ENCODE peak calls at places on chromosome 13, in ten cellular contexts. V is H9, D is GM12878, H is GM23338, J is HCT116, B is neural progenitor cell, X is mesenchymal stem cell, L is MM.1S, E is GM23248, P is neuronal stem cell. C is an unnamed sample. For H3K27me3, the result is how much of the 10 kb centered on the place peaks cover.

GRCh38 chr13:46523972-46524737 is 28.8 kb upstream of the LRCH1 start:
- DNase-seq in E (peak), H (no peak), L (no peak), P (no peak), J (no peak), D (no peak), V (no peak), X (no peak), B (no peak), C (peak)

GRCh38 chr13:76884571-76885202 is 1.5 kb downstream of the KCTD12 start:
- DNase-seq in X (peak), P (no peak), V (no peak), E (peak), H (no peak), L (no peak), J (no peak), B (no peak), D (no peak), C (peak)

GRCh38 chr13:99007414-99007986 is 29.6 kb upstream of the DOCK9 start:
- DNase-seq in V (no peak), H (no peak), L (no peak), P (no peak), X (no peak), D (no peak), B (no peak), E (no peak), J (no peak), C (no peak)

GRCh38 chr13:50393641-50394040 is 378.4 kb downstream of the KCNRG start:
- DNase-seq in D (no peak), J (no peak), X (no peak), V (peak), E (no peak), H (peak), P (peak), L (no peak), B (peak), C (peak)

GRCh38 chr13:73715114-73715909 is 418.9 kb downstream of the KLF12 start:
- DNase-seq in E (no peak), P (no peak), H (no peak), B (no peak), X (no peak), D (peak), V (no peak), J (no peak), L (peak), C (no peak)

GRCh38 chr13:42075517-42075916 is 27.1 kb downstream of the DGKH start:
- DNase-seq in V (no peak), X (no peak), H (no peak), E (no peak), B (no peak), L (peak), D (no peak), J (no peak), P (no peak), C (no peak)

GRCh38 chr13:108734676-108735075 is 105.3 kb downstream of the MYO16 start:
- DNase-seq in V (peak), L (no peak), X (no peak), E (no peak), P (no peak), D (no peak), B (peak), H (peak), J (peak), C (no peak)

GRCh38 chr13:107927557-107927956 is 287.8 kb downstream of the LIG4 start:
- DNase-seq in J (no peak), D (no peak), B (no peak), H (no peak), E (no peak), V (no peak), X (no peak), L (no peak), P (no peak), C (no peak)

GRCh38 chr13:49776871-49777270 is 15.6 kb downstream of the KPNA3 start:
- DNase-seq in B (no peak), J (no peak), E (peak), X (no peak), D (no peak), H (no peak), P (no peak), L (no peak), V (no peak), C (peak)

GRCh38 chr13:101965096-101965495 is 436.8 kb downstream of the FGF14 start:
- DNase-seq in E (no peak), L (no peak), V (no peak), D (no peak), J (no peak), P (no peak), X (no peak), H (no peak), B (no peak), C (no peak)

GRCh38 chr13:49419292-49419691 is 24.6 kb downstream of the CAB39L start:
- DNase-seq in H (no peak), V (no peak), E (peak), D (no peak), X (no peak), P (no peak), B (no peak), L (no peak), J (no peak), C (peak)

GRCh38 chr13:46553521-46553885 is 533 bp downstream of the LRCH1 start:
- DNase-seq in P (no peak), V (no peak), D (no peak), J (no peak), B (peak), L (no peak), E (no peak), H (peak), X (no peak), C (no peak)

GRCh38 chr13:114047358-114047881 is 73.5 kb upstream of the C13orf46 start:
- DNase-seq in L (peak), X (peak), D (peak), V (no peak), J (no peak), E (no peak), B (no peak), H (no peak), P (no peak), C (peak)

GRCh38 chr13:50387124-50387581 is 371.9 kb downstream of the KCNRG start:
- DNase-seq in H (peak), D (no peak), V (peak), L (peak), P (peak), X (peak), E (peak), B (peak), J (no peak), C (peak)

GRCh38 chr13:39777527-39778061 is 122.1 kb downstream of the COG6 start:
- DNase-seq in X (peak), P (no peak), E (peak), B (peak), D (no peak), V (no peak), H (peak), J (peak), L (peak), C (peak)

GRCh38 chr13:113597386-113598080 is 13.0 kb downstream of the TFDP1 start:
- DNase-seq in E (no peak), B (no peak), L (no peak), J (no peak), V (peak), D (no peak), X (no peak), P (no peak), H (no peak), C (no peak)

GRCh38 chr13:33016414-33017409 is at the start of gene KL:
- DNase-seq in V (peak), E (peak), L (no peak), P (no peak), D (no peak), J (no peak), B (peak), H (peak), X (peak), C (no peak)

DNA sequence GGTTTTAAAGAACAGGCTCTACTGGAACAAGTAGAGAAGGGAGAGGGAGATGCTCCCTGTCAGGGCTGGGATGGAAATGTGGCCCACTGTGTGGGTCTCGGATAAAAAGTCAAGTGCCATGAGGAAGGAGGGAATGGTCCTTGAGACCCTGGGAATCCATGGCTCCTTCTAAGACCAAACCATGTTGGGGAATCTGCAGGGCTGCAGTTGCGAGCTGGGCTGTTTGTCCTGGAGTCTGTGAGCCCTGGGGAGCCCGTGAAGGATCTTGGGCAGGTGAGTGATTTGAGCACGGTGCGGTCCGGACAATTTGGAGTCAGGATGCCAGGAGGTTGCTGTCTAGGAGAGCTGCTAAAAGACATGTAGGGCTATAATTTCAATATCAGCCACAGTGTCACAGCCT is 359.4 kb downstream of the FGF9 start:
- DNase-seq in B (no peak), J (no peak), D (no peak), X (no peak), E (no peak), H (no peak), P (no peak), V (no peak), L (no peak), C (no peak)
- H3K27me3 ChIP-seq in B (under half), J (under half), D (under half), X (under half), E (under half), H (under half), P (under half), V (under half), L (under half), C (under half)

DNA sequence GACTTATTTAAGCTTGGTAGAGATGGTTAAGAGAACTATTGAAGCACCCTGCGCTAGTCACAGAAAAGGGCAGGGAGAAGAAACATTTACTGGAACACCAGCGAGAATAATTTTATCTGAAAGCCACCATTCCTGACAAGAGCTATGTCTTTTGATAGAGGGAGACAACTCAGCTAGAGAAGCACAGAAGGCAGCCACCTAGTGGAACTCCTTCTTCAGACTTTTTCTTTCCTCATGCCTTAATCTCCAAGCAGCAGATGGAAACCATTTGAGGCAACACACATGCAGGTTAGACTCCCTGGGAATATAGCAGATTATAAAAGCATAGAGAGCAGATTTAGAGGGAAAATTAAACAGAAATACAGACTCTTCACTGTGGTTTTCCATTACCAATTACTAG is 813.4 kb downstream of the SLITRK6 start:
- DNase-seq in X (no peak), H (peak), J (no peak), B (no peak), V (no peak), E (no peak), P (no peak), L (no peak), D (no peak), C (no peak)
- H2AFZ ChIP-seq in X (no peak), H (no peak), J (no peak), B (no peak), V (no peak), E (no peak), P (no peak), L (no peak), D (no peak), C (no peak)

GRCh38 chr13:35699181-35699580 is 222.7 kb upstream of the MAB21L1 start:
- DNase-seq in L (no peak), X (no peak), P (no peak), H (no peak), E (peak), D (no peak), B (no peak), J (no peak), V (no peak), C (peak)
- H3K27ac ChIP-seq in L (no peak), X (no peak), P (no peak), H (no peak), E (peak), D (no peak), B (no peak), J (no peak), V (no peak), C (peak)

GRCh38 chr13:27953671-27954405 is 15.3 kb downstream of the CDX2 start:
- DNase-seq in H (peak), V (peak), B (peak), P (peak), L (peak), X (peak), J (peak), D (no peak), E (peak), C (peak)

GRCh38 chr13:27954406-27954851 is 14.7 kb downstream of the CDX2 start:
- DNase-seq in H (peak), B (peak), D (no peak), L (no peak), V (peak), P (no peak), J (no peak), X (peak), E (peak), C (peak)

GRCh38 chr13:27952931-27953670 is 16.0 kb downstream of the CDX2 start:
- DNase-seq in V (no peak), E (no peak), H (no peak), B (peak), L (no peak), J (no peak), X (no peak), P (no peak), D (no peak), C (no peak)

GRCh38 chr13:27956576-27957300 is 12.4 kb downstream of the CDX2 start:
- DNase-seq in L (no peak), B (no peak), X (no peak), J (no peak), P (no peak), D (no peak), E (no peak), V (no peak), H (no peak), C (no peak)

DNA sequence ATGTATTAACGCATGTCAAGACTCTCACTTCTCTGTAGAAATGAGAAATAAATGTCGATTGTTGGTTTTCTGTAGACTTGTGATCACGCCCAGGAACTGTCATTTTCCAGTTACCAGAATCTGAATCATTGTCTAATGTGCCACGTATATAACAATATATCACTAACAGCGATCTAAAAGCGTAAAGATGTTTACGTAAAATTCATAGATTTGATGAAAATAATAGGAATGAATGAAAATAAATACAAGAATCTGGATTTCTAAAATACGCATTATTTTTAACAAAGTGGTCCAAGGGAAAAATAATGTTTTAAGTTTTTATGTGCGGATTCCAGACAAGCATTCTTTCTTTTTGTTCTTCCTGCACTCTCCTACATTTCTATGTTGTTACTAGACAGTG is 13.9 kb downstream of the CDX2 start:
- DNase-seq in P (no peak), H (no peak), X (no peak), V (no peak), B (no peak), L (no peak), D (no peak), E (no peak), J (no peak), C (no peak)
- H3K27me3 ChIP-seq in P (under half), H (half or more), X (half or more), V (half or more), B (half or more), L (under half), D (under half), E (half or more), J (under half), C (under half)

DNA sequence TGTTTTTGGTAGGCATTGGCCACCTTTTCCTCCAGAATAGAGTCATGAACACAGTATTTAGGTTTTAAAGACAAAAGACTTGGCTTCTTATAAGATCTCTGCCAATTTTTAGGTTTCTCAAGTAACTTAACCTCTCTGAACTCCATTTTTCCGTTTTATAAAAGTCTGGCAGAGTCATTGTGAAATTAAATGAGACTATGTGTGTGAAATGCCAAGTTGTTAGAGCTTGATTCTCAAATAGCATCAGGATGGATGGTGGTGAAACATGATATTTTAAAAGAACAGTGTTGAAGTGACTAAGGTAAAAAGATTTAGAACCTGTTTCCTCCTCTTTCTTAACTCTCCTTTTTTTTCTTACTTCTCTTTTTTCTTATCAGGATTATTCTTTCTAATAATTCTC is 617.7 kb upstream of the SLITRK1 start:
- DNase-seq in E (no peak), B (no peak), J (no peak), V (no peak), L (no peak), X (no peak), D (no peak), H (no peak), P (no peak), C (peak)
- H2AFZ ChIP-seq in E (no peak), B (no peak), J (no peak), V (no peak), L (no peak), X (no peak), D (no peak), H (no peak), P (no peak), C (no peak)

GRCh38 chr13:52884429-52884828 is 36.0 kb upstream of the PCDH8 start:
- DNase-seq in B (no peak), V (no peak), D (no peak), E (peak), P (no peak), L (no peak), J (no peak), X (no peak), H (no peak), C (no peak)
- H3K27ac ChIP-seq in B (no peak), V (no peak), D (no peak), E (no peak), P (no peak), L (peak), J (no peak), X (no peak), H (no peak), C (no peak)